ENCODE peak calls at places on chromosomes 6 and 20, in seven cellular contexts. C is Panc1, Q is esophagus squamous epithelium, L is psoas muscle, W is tibial nerve, P is tibial artery, D is heart right ventricle. F is an unnamed sample.
A peak's percentile ranks its signal among the peaks of the same experiment; 100 is the strongest.

GRCh38 chr20:34532320-34532719 is 16.1 kb downstream of the DYNLRB1 start:
- DNase-seq in C (no peak), Q (no peak), L (no peak), W (no peak), P (peak; percentile 5), D (no peak), F (no peak)

GRCh38 chr6:148888853-148889252 is 142.0 kb downstream of the UST start:
- DNase-seq in C (no peak), Q (no peak), L (no peak), W (no peak), P (no peak), D (no peak), F (no peak)

GRCh38 chr6:19804362-19805145 is 32.6 kb upstream of the ID4 start:
- DNase-seq in C (no peak), Q (peak; percentile 38), L (peak; percentile 97), W (peak; percentile 88), P (peak; percentile 93), D (peak; percentile 97), F (peak; percentile 96)

GRCh38 chr20:6558361-6558760 is 209.1 kb upstream of the BMP2 start:
- DNase-seq in C (no peak), Q (no peak), L (no peak), W (no peak), P (no peak), D (no peak), F (no peak)

GRCh38 chr20:53827996-53828672 is 234.5 kb upstream of the ZNF217 start:
- DNase-seq in C (peak; percentile 56), Q (no peak), L (no peak), W (no peak), P (no peak), D (no peak), F (no peak)

GRCh38 chr6:109869398-109870165 is 108.5 kb upstream of the GPR6 start:
- DNase-seq in C (no peak), Q (no peak), L (no peak), W (no peak), P (no peak), D (no peak), F (no peak)

GRCh38 chr6:36701401-36701991 is 3.9 kb downstream of the RAB44 start:
- DNase-seq in C (no peak), Q (no peak), L (peak; percentile 11), W (no peak), P (no peak), D (no peak), F (peak; percentile 45)

GRCh38 chr6:106522557-106522956 is 106.7 kb downstream of the RTN4IP1 start:
- DNase-seq in C (no peak), Q (no peak), L (no peak), W (no peak), P (no peak), D (no peak), F (no peak)

GRCh38 chr6:24009319-24009718 is 116.7 kb upstream of the NRSN1 start:
- DNase-seq in C (no peak), Q (no peak), L (no peak), W (no peak), P (no peak), D (no peak), F (no peak)

GRCh38 chr6:154257074-154257473 is 99.5 kb downstream of the IPCEF1 start:
- DNase-seq in C (no peak), Q (no peak), L (no peak), W (no peak), P (no peak), D (no peak), F (no peak)

GRCh38 chr6:67735623-67736022 is 899.5 kb upstream of the ADGRB3 start:
- DNase-seq in C (no peak), Q (no peak), L (no peak), W (no peak), P (no peak), D (no peak), F (no peak)

GRCh38 chr6:139912735-139913400 is 538.4 kb upstream of the CITED2 start:
- DNase-seq in C (no peak), Q (no peak), L (no peak), W (no peak), P (no peak), D (no peak), F (no peak)

GRCh38 chr20:51725584-51726176 is 42.5 kb downstream of the ATP9A start:
- DNase-seq in C (no peak), Q (no peak), L (no peak), W (no peak), P (no peak), D (no peak), F (no peak)

GRCh38 chr20:24275946-24276705 is 193.3 kb upstream of the SYNDIG1 start:
- DNase-seq in C (no peak), Q (no peak), L (no peak), W (no peak), P (no peak), D (no peak), F (no peak)

GRCh38 chr6:55474386-55474785 is 104.6 kb downstream of the HMGCLL1 start:
- DNase-seq in C (no peak), Q (no peak), L (no peak), W (no peak), P (no peak), D (no peak), F (no peak)

GRCh38 chr6:24980507-24981384 is 45.0 kb upstream of the RIPOR2 start:
- DNase-seq in C (no peak), Q (no peak), L (no peak), W (no peak), P (no peak), D (no peak), F (no peak)

GRCh38 chr6:156963712-156964700 is 186.8 kb downstream of the ARID1B start:
- DNase-seq in C (no peak), Q (no peak), L (peak; percentile 73), W (no peak), P (no peak), D (no peak), F (no peak)

GRCh38 chr6:33967266-33967767 is 163.5 kb upstream of the MLN start:
- DNase-seq in C (no peak), Q (no peak), L (no peak), W (no peak), P (no peak), D (no peak), F (peak; percentile 35)

GRCh38 chr6:112149719-112150263 is 62.4 kb downstream of the FAM229B start:
- DNase-seq in C (no peak), Q (no peak), L (no peak), W (no peak), P (no peak), D (no peak), F (no peak)

GRCh38 chr6:75843401-75843800 is 94.4 kb downstream of the MYO6 start:
- DNase-seq in C (no peak), Q (no peak), L (no peak), W (no peak), P (no peak), D (no peak), F (no peak)

GRCh38 chr6:41647061-41647511 is 8.8 kb downstream of the MDFI start:
- DNase-seq in C (no peak), Q (no peak), L (no peak), W (no peak), P (no peak), D (no peak), F (peak; percentile 62)

GRCh38 chr20:47428164-47428563 is 71.7 kb upstream of the ZMYND8 start:
- DNase-seq in C (no peak), Q (no peak), L (no peak), W (no peak), P (no peak), D (no peak), F (no peak)

DNA sequence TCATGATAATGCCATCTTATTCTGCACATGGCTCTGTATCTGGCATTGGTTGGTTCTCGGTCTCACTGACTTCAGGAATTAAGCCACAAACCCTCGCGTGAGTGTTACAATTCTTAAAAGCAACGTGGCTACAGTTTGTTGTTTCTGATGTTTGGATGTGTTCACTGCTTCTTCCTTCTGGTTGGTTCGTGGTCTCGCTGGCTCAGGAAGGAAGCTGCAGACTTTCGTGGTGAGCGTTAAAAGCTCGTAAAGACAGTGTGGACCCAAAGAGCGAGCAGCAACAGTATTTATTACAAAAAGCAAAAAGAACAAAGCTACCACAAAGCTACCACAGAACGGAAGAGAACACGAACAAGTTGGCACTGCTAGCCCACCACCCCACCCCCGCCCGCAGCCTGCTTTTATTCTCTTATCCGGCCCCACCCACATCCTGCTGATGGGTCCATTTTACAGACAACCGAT is 51.1 kb downstream of the MYLIP start:
- DNase-seq in C (no peak), Q (no peak), L (no peak), W (no peak), P (no peak), D (no peak), F (no peak)
- H3K4me3 ChIP-seq in C (no peak overlapping the region), Q (no peak overlapping the region), L (no peak overlapping the region), W (no peak overlapping the region), P (no peak overlapping the region), D (no peak overlapping the region), F (no peak overlapping the region)

DNA sequence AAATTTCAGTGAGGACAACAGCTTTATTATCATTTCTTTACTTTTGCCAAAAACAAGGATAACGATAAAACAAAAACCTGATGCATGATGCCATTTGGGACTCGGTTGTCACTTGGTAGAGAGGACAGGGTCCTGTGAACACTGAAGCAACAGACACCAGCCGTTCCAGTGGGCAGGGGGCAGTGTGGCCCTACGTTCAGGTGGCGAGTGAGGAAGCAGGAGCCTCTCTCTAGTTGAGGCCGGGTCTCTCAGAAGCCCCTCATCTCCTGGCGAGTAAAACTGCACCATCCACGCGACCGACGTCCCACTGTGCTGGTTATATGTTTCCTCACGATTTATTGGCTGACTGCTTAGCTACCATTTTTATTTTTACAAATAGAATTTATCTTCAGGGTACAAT is 231.6 kb downstream of the THBS2 start:
- DNase-seq in C (no peak), Q (no peak), L (no peak), W (no peak), P (no peak), D (no peak), F (peak; percentile 36)
- TF ChIP-seq CTCF in C (no peak), Q (no peak), L (no peak), W (no peak), P (no peak), D (no peak), F (no peak)

GRCh38 chr6:43707269-43707668 is 19.7 kb upstream of the MRPS18A start:
- DNase-seq in C (no peak), Q (no peak), L (no peak), W (no peak), P (no peak), D (no peak), F (no peak)
- H3K4me1 ChIP-seq in C (no peaks in the 10 kb centered on the region), Q (peaks cover 65% of the 10 kb centered on the region), L (peaks cover 7% of the 10 kb centered on the region), W (peaks cover 71% of the 10 kb centered on the region), P (peaks cover 15% of the 10 kb centered on the region), D (peaks cover 34% of the 10 kb centered on the region), F (peaks cover 50% of the 10 kb centered on the region)

DNA sequence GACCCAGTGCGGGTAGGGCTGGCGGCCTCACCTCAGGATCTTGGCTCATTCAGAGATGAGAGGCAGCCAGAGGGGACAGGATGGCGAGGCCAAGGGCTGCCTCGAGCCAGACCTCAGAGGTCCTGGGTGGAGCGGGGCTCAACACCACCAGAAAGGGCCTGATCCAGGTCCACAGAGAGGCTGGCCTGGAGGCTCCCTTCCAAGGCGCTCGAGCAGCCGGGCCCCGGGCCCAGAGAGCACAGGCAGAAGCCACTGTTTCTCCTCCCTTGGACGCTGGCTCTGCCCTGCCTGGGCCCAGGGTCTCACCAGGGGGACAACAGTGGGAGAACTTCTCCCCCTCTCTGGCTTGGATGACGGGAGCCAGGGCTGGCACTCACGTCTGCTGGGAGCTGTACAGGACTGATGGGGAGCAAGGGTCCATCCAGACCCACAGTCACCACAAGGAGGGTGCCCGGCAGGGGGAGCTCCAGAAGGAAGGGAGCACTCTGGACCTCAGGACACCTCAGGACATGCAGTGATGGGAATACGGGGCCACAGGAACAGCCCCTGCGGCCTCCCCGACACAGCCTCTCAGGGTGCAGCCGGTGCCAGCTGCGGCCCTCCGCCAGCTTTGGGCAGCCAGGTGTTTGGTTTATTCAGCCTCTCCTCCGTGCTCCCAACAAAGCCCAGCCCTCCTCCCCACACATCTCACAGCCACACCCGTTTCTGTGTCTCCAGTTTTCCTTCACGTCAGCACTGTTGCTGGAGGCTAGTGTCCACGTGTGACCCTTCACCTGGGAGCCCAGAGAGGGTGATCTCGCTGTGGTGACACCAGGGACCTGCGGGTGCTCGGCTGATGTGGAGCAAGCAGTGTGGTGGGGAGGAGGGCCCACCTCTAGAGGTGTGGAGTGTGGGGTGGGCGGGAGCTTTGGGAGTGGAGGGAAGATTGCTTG is 8.7 kb downstream of the RPS21 start:
- DNase-seq in C (no peak), Q (no peak), L (no peak), W (no peak), P (no peak), D (no peak), F (no peak)
- H3K4me3 ChIP-seq in C (no peak overlapping the region), Q (no peak overlapping the region), L (no peak overlapping the region), W (no peak overlapping the region), P (no peak overlapping the region), D (no peak overlapping the region), F (no peak overlapping the region)